ENCODE peak calls at places on chromosomes 3 and 15, in four cellular contexts. E is mammary epithelial cell, T is spleen, P is H9. I is an unnamed sample.

GRCh38 chr15:34334676-34335075 is 2.9 kb downstream of the SLC12A6 start:
- DNase-seq in E (no peak), T (no peak), P (no peak), I (no peak)

GRCh38 chr3:98961161-98962155 is 60.0 kb upstream of the DCBLD2 start:
- DNase-seq in E (peak; percentile 69), T (no peak), P (no peak), I (no peak)

GRCh38 chr15:29322407-29322806 is 52.8 kb upstream of the NSMCE3 start:
- DNase-seq in E (no peak), T (no peak), P (no peak), I (no peak)

GRCh38 chr15:92069308-92070244 is 216.1 kb downstream of the SLCO3A1 start:
- DNase-seq in E (peak; percentile 94), T (no peak), P (no peak), I (no peak)

GRCh38 chr3:134366928-134367352 is 7.3 kb downstream of the AMOTL2 start:
- DNase-seq in E (no peak), T (peak; percentile 67), P (peak; percentile 28), I (peak; percentile 88)

GRCh38 chr15:52343831-52344230 is 48.2 kb upstream of the MYO5C start:
- DNase-seq in E (no peak), T (no peak), P (no peak), I (no peak)

GRCh38 chr15:74179101-74179841 is 5.8 kb downstream of the ISLR start:
- DNase-seq in E (peak; percentile 70), T (peak; percentile 81), P (no peak), I (no peak)

GRCh38 chr15:66879511-66879910 is 177.5 kb downstream of the SMAD6 start:
- DNase-seq in E (no peak), T (no peak), P (no peak), I (no peak)

GRCh38 chr15:75368689-75369239 is 357 bp upstream of the MAN2C1 start:
- DNase-seq in E (no peak), T (no peak), P (no peak), I (no peak)

GRCh38 chr15:78392430-78392829 is 45.6 kb upstream of the IREB2 start:
- DNase-seq in E (no peak), T (no peak), P (no peak), I (no peak)

GRCh38 chr15:38714309-38715072 is 149.9 kb upstream of the RASGRP1 start:
- DNase-seq in E (peak; percentile 94), T (no peak), P (no peak), I (no peak)

GRCh38 chr3:172776049-172776717 is 25.7 kb downstream of the ECT2 start:
- DNase-seq in E (no peak), T (no peak), P (no peak), I (no peak)

GRCh38 chr15:42091753-42092665 is 2.4 kb downstream of the PLA2G4D start:
- DNase-seq in E (peak; percentile 65), T (no peak), P (peak; percentile 58), I (no peak)

GRCh38 chr15:40363611-40364010 is 5.6 kb downstream of the DISP2 start:
- DNase-seq in E (no peak), T (peak; percentile 67), P (no peak), I (no peak)

GRCh38 chr15:68517285-68517711 is 61.5 kb upstream of the CORO2B start:
- DNase-seq in E (no peak), T (no peak), P (peak; percentile 72), I (no peak)

GRCh38 chr15:25787855-25788521 is 75.1 kb downstream of the ATP10A start:
- DNase-seq in E (no peak), T (peak; percentile 59), P (no peak), I (no peak)

GRCh38 chr15:53611145-53611920 is 148.1 kb downstream of the WDR72 start:
- DNase-seq in E (no peak), T (no peak), P (no peak), I (no peak)

GRCh38 chr3:157405457-157405856 is 31.2 kb upstream of the PTX3 start:
- DNase-seq in E (no peak), T (no peak), P (no peak), I (no peak)

GRCh38 chr3:195186041-195186709 is 84.8 kb downstream of the XXYLT1 start:
- DNase-seq in E (no peak), T (no peak), P (no peak), I (no peak)

GRCh38 chr3:197891-198491 is 1.4 kb downstream of the CHL1 start:
- DNase-seq in E (no peak), T (peak; percentile 73), P (peak; percentile 28), I (no peak)

GRCh38 chr3:43998841-43999805 is 242.6 kb upstream of the TOPAZ1 start:
- DNase-seq in E (peak; percentile 51), T (peak; percentile 82), P (peak; percentile 82), I (no peak)

GRCh38 chr3:69647081-69647480 is 92.2 kb upstream of the MITF start:
- DNase-seq in E (no peak), T (no peak), P (no peak), I (no peak)

GRCh38 chr3:171364500-171364899 is 95.7 kb downstream of the TNIK start:
- DNase-seq in E (no peak), T (no peak), P (no peak), I (no peak)

GRCh38 chr3:46312996-46313395 is 40.9 kb upstream of the CCR2 start:
- DNase-seq in E (peak; percentile 75), T (no peak), P (no peak), I (no peak)

GRCh38 chr3:55951371-55951770 is 464.3 kb upstream of the WNT5A start:
- DNase-seq in E (no peak), T (no peak), P (no peak), I (no peak)

GRCh38 chr3:133188996-133189395 is 150.8 kb downstream of the TMEM108 start:
- DNase-seq in E (no peak), T (no peak), P (no peak), I (no peak)

GRCh38 chr15:25954398-25954797 is 91.3 kb upstream of the ATP10A start:
- DNase-seq in E (no peak), T (no peak), P (no peak), I (no peak)

GRCh38 chr15:23401627-23402026 is 45.4 kb downstream of the GOLGA6L2 start:
- DNase-seq in E (no peak), T (no peak), P (no peak), I (no peak)

GRCh38 chr15:64503197-64503596 is 42.8 kb downstream of the ZNF609 start:
- DNase-seq in E (no peak), T (no peak), P (no peak), I (peak; percentile 32)

GRCh38 chr15:65346856-65347598 is 30.8 kb downstream of the IGDCC3 start:
- DNase-seq in E (no peak), T (peak; percentile 15), P (no peak), I (no peak)

GRCh38 chr3:133988631-133989161 is 41.0 kb downstream of the SLCO2A1 start:
- DNase-seq in E (peak; percentile 34), T (no peak), P (peak; percentile 76), I (no peak)

GRCh38 chr15:44193651-44194396 is 1.2 kb downstream of the FRMD5 start:
- DNase-seq in E (peak; percentile 50), T (no peak), P (peak; percentile 59), I (peak; percentile 41)

GRCh38 chr3:50381315-50381714 is 22.0 kb upstream of the TMEM115 start:
- DNase-seq in E (no peak), T (no peak), P (no peak), I (no peak)

GRCh38 chr3:123419850-123420292 is 29.0 kb downstream of the ADCY5 start:
- DNase-seq in E (no peak), T (no peak), P (no peak), I (peak; percentile 46)
- H3K27ac ChIP-seq in E (no peak overlapping the region), T (peak overlapping the region; percentile 45), P (no peak overlapping the region), I (peak overlapping the region; percentile 96)

GRCh38 chr3:106006001-106006400 is 137.2 kb upstream of the CBLB start:
- DNase-seq in E (peak; percentile 97), T (no peak), P (no peak), I (no peak)

GRCh38 chr3:106004841-106005240 is 136.0 kb upstream of the CBLB start:
- DNase-seq in E (no peak), T (no peak), P (no peak), I (no peak)

GRCh38 chr3:106006571-106006970 is 137.8 kb upstream of the CBLB start:
- DNase-seq in E (no peak), T (no peak), P (no peak), I (no peak)

GRCh38 chr3:106001923-106002322 is 133.1 kb upstream of the CBLB start:
- DNase-seq in E (no peak), T (no peak), P (no peak), I (no peak)

GRCh38 chr3:106004137-106004600 is 135.4 kb upstream of the CBLB start:
- DNase-seq in E (peak; percentile 31), T (no peak), P (no peak), I (no peak)
- H3K27ac ChIP-seq in E (peak overlapping the region; percentile 89), T (peak overlapping the region; percentile 49), P (no peak overlapping the region), I (no peak overlapping the region)

DNA sequence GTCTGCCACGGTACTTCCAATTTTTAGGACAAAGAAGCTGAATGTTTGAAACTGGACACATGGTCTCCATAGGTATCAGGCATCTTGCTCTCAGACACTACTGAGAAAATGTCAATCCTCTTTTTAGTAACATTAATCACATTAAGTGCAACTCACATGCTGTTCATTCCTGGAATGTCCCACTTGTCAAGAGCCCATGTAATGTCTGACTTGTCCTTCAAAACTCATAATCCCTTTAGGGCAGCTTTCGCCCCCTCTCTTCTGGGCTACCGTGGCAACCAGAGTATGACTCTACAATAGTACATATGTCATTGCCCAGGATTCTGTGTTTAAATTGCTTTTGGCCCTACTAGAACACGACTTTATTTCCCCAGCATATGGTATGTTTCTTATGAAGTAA is 12.3 kb downstream of the NUDT16 start:
- DNase-seq in E (no peak), T (no peak), P (no peak), I (no peak)
- H3K27ac ChIP-seq in E (no peak overlapping the region), T (no peak overlapping the region), P (no peak overlapping the region), I (no peak overlapping the region)

GRCh38 chr3:48715179-48715800 is 1.7 kb downstream of the IP6K2 start:
- DNase-seq in E (peak; percentile 72), T (no peak), P (no peak), I (no peak)

GRCh38 chr3:48716982-48717746 is at the start of gene IP6K2:
- DNase-seq in E (peak; percentile 96), T (peak; percentile 100), P (peak; percentile 99), I (peak; percentile 98)

GRCh38 chr3:48711727-48712126 is 5.3 kb downstream of the IP6K2 start:
- DNase-seq in E (no peak), T (no peak), P (no peak), I (no peak)

GRCh38 chr3:48716508-48716981 is 476 bp downstream of the IP6K2 start:
- DNase-seq in E (no peak), T (peak; percentile 77), P (no peak), I (no peak)
- H3K27ac ChIP-seq in E (peak overlapping the region; percentile 94), T (peak overlapping the region; percentile 94), P (peak overlapping the region; percentile 83), I (peak overlapping the region; percentile 87)

GRCh38 chr15:69697913-69698312 is 245.3 kb downstream of the RPLP1 start:
- DNase-seq in E (no peak), T (no peak), P (no peak), I (no peak)

GRCh38 chr15:69689133-69689532 is 236.5 kb downstream of the RPLP1 start:
- DNase-seq in E (no peak), T (no peak), P (no peak), I (no peak)

GRCh38 chr15:69686626-69687025 is 234.0 kb downstream of the RPLP1 start:
- DNase-seq in E (no peak), T (no peak), P (no peak), I (no peak)

DNA sequence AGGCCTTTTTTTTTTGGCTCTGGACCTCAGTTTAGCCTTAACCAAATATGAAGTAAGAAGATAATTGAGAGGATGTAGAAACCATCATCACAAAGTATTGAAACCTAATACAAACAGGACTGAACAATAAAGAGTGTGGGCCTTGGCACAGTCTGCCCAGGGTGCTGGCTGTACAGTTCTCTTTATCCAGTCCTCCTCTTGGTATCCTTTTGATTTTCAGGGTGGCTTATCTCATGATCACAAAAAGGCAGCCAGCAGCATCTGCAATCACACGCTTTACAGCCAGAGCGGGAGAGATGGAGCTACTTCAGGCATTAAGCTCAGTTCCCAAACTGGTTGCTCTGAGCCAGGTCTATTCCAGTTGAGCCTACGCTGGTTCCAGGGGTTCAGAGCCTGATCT is 239.7 kb downstream of the RPLP1 start:
- DNase-seq in E (no peak), T (no peak), P (no peak), I (no peak)
- H3K27ac ChIP-seq in E (no peak overlapping the region), T (peak overlapping the region; percentile 48), P (no peak overlapping the region), I (no peak overlapping the region)

I was measured in substantia nigra.